ENCODE peak calls at places on chromosomes 16 and 17, in five cellular contexts. W is posterior cingulate gyrus; U is stimulated activated CD4-positive, alpha-beta T cell treated with anti-CD3 and anti-CD28 coated beads, Interleukin-4, amount 100 ng/mL, for 4 hours; F is ACHN; O is neural crest cell. Z is an unnamed sample.

GRCh38 chr16:48003226-48003907 is 152.4 kb downstream of the ABCC12 start:
- DNase-seq in O (no peak), U (no peak), F (peak; percentile 100), W (no peak), Z (peak; percentile 27)

GRCh38 chr16:3152022-3152272 is 17.1 kb downstream of the ZNF213 start:
- DNase-seq in W (no peak), F (no peak), U (no peak), O (no peak), Z (no peak)

GRCh38 chr17:1111599-1112443 is 68.0 kb downstream of the ABR start:
- DNase-seq in F (no peak), O (no peak), W (no peak), U (no peak), Z (no peak)

GRCh38 chr16:66205287-66206167 is 161.0 kb upstream of the CDH5 start:
- DNase-seq in O (no peak), W (no peak), F (no peak), U (no peak), Z (peak; percentile 42)

GRCh38 chr17:3535253-3535995 is 22.2 kb downstream of the TRPV3 start:
- DNase-seq in F (peak; percentile 74), O (peak; percentile 72), U (peak; percentile 54), W (peak; percentile 76), Z (peak; percentile 24)

GRCh38 chr16:81483970-81484595 is 39.5 kb downstream of the CMIP start:
- DNase-seq in F (no peak), O (no peak), U (no peak), W (no peak), Z (no peak)

GRCh38 chr16:12258806-12259205 is 282.3 kb downstream of the SNX29 start:
- DNase-seq in O (no peak), W (no peak), U (no peak), F (no peak), Z (no peak)

GRCh38 chr17:64418506-64419339 is 28.1 kb upstream of the PECAM1 start:
- DNase-seq in F (peak; percentile 63), W (no peak), O (no peak), U (no peak), Z (peak; percentile 70)

GRCh38 chr17:45812102-45812501 is 28.0 kb downstream of the CRHR1 start:
- DNase-seq in W (no peak), U (no peak), F (peak; percentile 28), O (no peak), Z (peak; percentile 47)

GRCh38 chr16:4306439-4307214 is 9.2 kb upstream of the GLIS2 start:
- DNase-seq in U (no peak), W (no peak), O (no peak), F (no peak), Z (no peak)

GRCh38 chr17:8960325-8961144 is 5.0 kb downstream of the PIK3R5 start:
- DNase-seq in O (no peak), F (no peak), W (no peak), U (no peak), Z (no peak)

GRCh38 chr16:11673091-11674000 is 5.1 kb downstream of the SNN start:
- DNase-seq in W (no peak), F (no peak), U (no peak), O (no peak), Z (no peak)

GRCh38 chr16:13298676-13299075 is 397.3 kb downstream of the SHISA9 start:
- DNase-seq in F (no peak), U (no peak), O (no peak), W (no peak), Z (no peak)

GRCh38 chr16:23254338-23254737 is 47.8 kb upstream of the SCNN1B start:
- DNase-seq in O (no peak), W (no peak), F (peak; percentile 77), U (no peak), Z (peak; percentile 66)

GRCh38 chr17:80673152-80673920 is 128.7 kb downstream of the RPTOR start:
- DNase-seq in O (peak; percentile 44), U (no peak), F (no peak), W (no peak), Z (peak; percentile 64)

GRCh38 chr17:38925263-38925995 is at the start of gene LASP1NB:
- DNase-seq in F (no peak), O (peak; percentile 36), W (peak; percentile 92), U (no peak), Z (no peak)

GRCh38 chr17:28970879-28971278 is 19.6 kb upstream of the PHF12 start:
- DNase-seq in W (no peak), O (no peak), U (no peak), F (no peak), Z (no peak)

GRCh38 chr16:78705694-78706093 is 606.2 kb downstream of the WWOX start:
- DNase-seq in O (no peak), U (no peak), W (no peak), F (peak; percentile 19), Z (peak; percentile 53)

GRCh38 chr16:1613728-1614225 is 1.6 kb downstream of the CRAMP1 start:
- DNase-seq in W (no peak), U (peak; percentile 18), O (peak; percentile 10), F (peak; percentile 34), Z (no peak)

GRCh38 chr17:48630009-48630924 is 4.1 kb upstream of the HOXB9 start:
- DNase-seq in W (no peak), O (no peak), F (no peak), U (no peak), Z (no peak)

GRCh38 chr16:61296305-61296704 is 739.9 kb downstream of the CDH8 start:
- DNase-seq in F (no peak), O (no peak), U (no peak), W (no peak), Z (no peak)

GRCh38 chr17:75631353-75631752 is 1.9 kb upstream of the SMIM5 start:
- DNase-seq in F (no peak), O (no peak), U (no peak), W (no peak), Z (no peak)

GRCh38 chr17:58156839-58157803 is 8.9 kb downstream of the OR4D1 start:
- DNase-seq in O (peak; percentile 41), F (peak; percentile 10), U (peak; percentile 57), W (peak; percentile 34), Z (no peak)

GRCh38 chr17:50090071-50090470 is 5.1 kb upstream of the PDK2 start:
- DNase-seq in W (no peak), U (no peak), F (no peak), O (no peak), Z (no peak)

GRCh38 chr17:46881015-46881414 is 29.6 kb downstream of the WNT9B start:
- DNase-seq in W (no peak), O (no peak), U (no peak), F (no peak), Z (no peak)

GRCh38 chr16:68538880-68539701 is at the start of gene ZFP90:
- DNase-seq in U (peak; percentile 82), W (peak; percentile 85), O (peak; percentile 85), F (peak; percentile 91), Z (peak; percentile 81)